ENCODE peak calls at places on chromosomes 12 and 14, in five cellular contexts. One of them, this sample, is unnamed.

GRCh38 chr12:53989227-53990113 is 4.5 kb downstream of the HOXC10 start:
- DNase-seq in prostate gland: peak; percentile 30
- DNase-seq in naive thymus-derived CD4-positive, alpha-beta T cell: no peak
- DNase-seq in heart left ventricle: no peak
- DNase-seq in mesendoderm: no peak
- DNase-seq in this sample: no peak

GRCh38 chr12:93387780-93388179 is 10.1 kb downstream of the NUDT4 start:
- DNase-seq in heart left ventricle: no peak
- DNase-seq in prostate gland: no peak
- DNase-seq in naive thymus-derived CD4-positive, alpha-beta T cell: no peak
- DNase-seq in mesendoderm: no peak
- DNase-seq in this sample: peak; percentile 73

GRCh38 chr12:11861864-11862600 is 208.7 kb upstream of the BCL2L14 start:
- DNase-seq in mesendoderm: no peak
- DNase-seq in heart left ventricle: no peak
- DNase-seq in prostate gland: no peak
- DNase-seq in naive thymus-derived CD4-positive, alpha-beta T cell: no peak
- DNase-seq in this sample: no peak

GRCh38 chr12:126873701-126874100 is 1393.3 kb upstream of the TMEM132C start:
- DNase-seq in heart left ventricle: no peak
- DNase-seq in mesendoderm: peak; percentile 91
- DNase-seq in naive thymus-derived CD4-positive, alpha-beta T cell: no peak
- DNase-seq in prostate gland: no peak
- DNase-seq in this sample: no peak

GRCh38 chr12:6132496-6132895 is 8.0 kb upstream of the VWF start:
- DNase-seq in prostate gland: no peak
- DNase-seq in naive thymus-derived CD4-positive, alpha-beta T cell: no peak
- DNase-seq in mesendoderm: no peak
- DNase-seq in heart left ventricle: no peak
- DNase-seq in this sample: no peak

GRCh38 chr14:100129161-100129589 is 30.3 kb downstream of the DEGS2 start:
- DNase-seq in prostate gland: no peak
- DNase-seq in heart left ventricle: no peak
- DNase-seq in naive thymus-derived CD4-positive, alpha-beta T cell: no peak
- DNase-seq in mesendoderm: no peak
- DNase-seq in this sample: no peak

GRCh38 chr12:104132351-104132956 is 5.6 kb downstream of the NFYB start:
- DNase-seq in mesendoderm: no peak
- DNase-seq in heart left ventricle: peak; percentile 35
- DNase-seq in prostate gland: peak; percentile 18
- DNase-seq in naive thymus-derived CD4-positive, alpha-beta T cell: no peak
- DNase-seq in this sample: no peak

GRCh38 chr14:100238419-100239199 is at the start of gene YY1:
- DNase-seq in naive thymus-derived CD4-positive, alpha-beta T cell: peak; percentile 99
- DNase-seq in heart left ventricle: peak; percentile 100
- DNase-seq in prostate gland: peak; percentile 98
- DNase-seq in mesendoderm: peak; percentile 99
- DNase-seq in this sample: peak; percentile 97

GRCh38 chr12:124653169-124653931 is 85.9 kb upstream of the NCOR2 start:
- DNase-seq in naive thymus-derived CD4-positive, alpha-beta T cell: no peak
- DNase-seq in prostate gland: no peak
- DNase-seq in mesendoderm: no peak
- DNase-seq in heart left ventricle: peak; percentile 32
- DNase-seq in this sample: no peak

GRCh38 chr12:84817297-84817696 is 95.3 kb downstream of the SLC6A15 start:
- DNase-seq in mesendoderm: no peak
- DNase-seq in prostate gland: no peak
- DNase-seq in naive thymus-derived CD4-positive, alpha-beta T cell: no peak
- DNase-seq in heart left ventricle: no peak
- DNase-seq in this sample: no peak

GRCh38 chr12:84811291-84811690 is 101.3 kb downstream of the SLC6A15 start:
- DNase-seq in heart left ventricle: no peak
- DNase-seq in mesendoderm: no peak
- DNase-seq in naive thymus-derived CD4-positive, alpha-beta T cell: no peak
- DNase-seq in prostate gland: no peak
- DNase-seq in this sample: peak; percentile 51

GRCh38 chr12:84813780-84814663 is 98.6 kb downstream of the SLC6A15 start:
- DNase-seq in naive thymus-derived CD4-positive, alpha-beta T cell: no peak
- DNase-seq in heart left ventricle: no peak
- DNase-seq in prostate gland: no peak
- DNase-seq in mesendoderm: no peak
- DNase-seq in this sample: no peak

DNA sequence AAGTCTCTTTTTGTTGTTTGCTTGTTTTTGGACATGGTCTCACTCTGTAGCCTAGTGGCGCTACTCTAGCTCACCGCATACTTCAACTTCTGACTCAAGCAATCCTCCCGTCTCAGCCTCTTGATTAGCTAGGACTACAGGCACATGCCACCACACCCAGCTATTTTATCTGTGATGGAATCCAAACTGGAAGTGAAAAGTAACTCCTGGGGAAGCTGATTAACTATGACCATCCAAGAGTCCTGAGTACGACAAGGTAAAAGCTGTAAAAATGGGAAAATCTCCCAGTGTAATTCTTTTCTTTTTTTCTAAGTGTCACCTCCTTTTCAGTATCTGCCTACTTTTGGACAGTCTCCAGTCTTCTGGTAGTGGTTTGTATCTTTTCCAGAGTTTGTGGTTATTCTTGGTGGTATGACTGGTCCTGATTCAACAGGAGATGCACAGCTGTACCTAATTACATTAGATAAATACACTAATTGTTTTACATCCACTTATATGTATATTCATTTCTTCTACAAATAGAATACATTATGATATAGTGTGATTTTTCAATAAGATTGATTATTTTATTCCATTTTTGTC is 97.8 kb downstream of the SLC6A15 start:
- DNase-seq in naive thymus-derived CD4-positive, alpha-beta T cell: no peak
- DNase-seq in mesendoderm: no peak
- DNase-seq in prostate gland: no peak
- DNase-seq in heart left ventricle: no peak
- DNase-seq in this sample: peak; percentile 41
- H3K27ac ChIP-seq in naive thymus-derived CD4-positive, alpha-beta T cell: no peak overlapping the region
- H3K27ac ChIP-seq in mesendoderm: no peak overlapping the region
- H3K27ac ChIP-seq in prostate gland: no peak overlapping the region
- H3K27ac ChIP-seq in heart left ventricle: no peak overlapping the region
- H3K27ac ChIP-seq in this sample: no peak overlapping the region

GRCh38 chr12:49335955-49336644 is 888 bp downstream of the C1QL4 start:
- DNase-seq in naive thymus-derived CD4-positive, alpha-beta T cell: no peak
- DNase-seq in prostate gland: no peak
- DNase-seq in heart left ventricle: no peak
- DNase-seq in mesendoderm: no peak
- DNase-seq in this sample: no peak
- H3K4me3 ChIP-seq in naive thymus-derived CD4-positive, alpha-beta T cell: no peak overlapping the region
- H3K4me3 ChIP-seq in prostate gland: no peak overlapping the region
- H3K4me3 ChIP-seq in heart left ventricle: peak overlapping the region; percentile 28
- H3K4me3 ChIP-seq in mesendoderm: no peak overlapping the region
- H3K4me3 ChIP-seq in this sample: no peak overlapping the region

GRCh38 chr14:29937116-29937515 is 9.5 kb upstream of the PRKD1 start:
- DNase-seq in mesendoderm: peak; percentile 84
- DNase-seq in naive thymus-derived CD4-positive, alpha-beta T cell: no peak
- DNase-seq in heart left ventricle: no peak
- DNase-seq in prostate gland: no peak
- DNase-seq in this sample: no peak

GRCh38 chr14:29941401-29941800 is 13.8 kb upstream of the PRKD1 start:
- DNase-seq in mesendoderm: peak; percentile 87
- DNase-seq in heart left ventricle: no peak
- DNase-seq in prostate gland: no peak
- DNase-seq in naive thymus-derived CD4-positive, alpha-beta T cell: no peak
- DNase-seq in this sample: no peak

GRCh38 chr14:29940482-29940881 is 12.8 kb upstream of the PRKD1 start:
- DNase-seq in prostate gland: no peak
- DNase-seq in heart left ventricle: no peak
- DNase-seq in naive thymus-derived CD4-positive, alpha-beta T cell: no peak
- DNase-seq in mesendoderm: peak; percentile 22
- DNase-seq in this sample: no peak
- H3K36me3 ChIP-seq in prostate gland: no peaks in the 10 kb centered on the region
- H3K36me3 ChIP-seq in heart left ventricle: no peaks in the 10 kb centered on the region
- H3K36me3 ChIP-seq in naive thymus-derived CD4-positive, alpha-beta T cell: no peaks in the 10 kb centered on the region
- H3K36me3 ChIP-seq in mesendoderm: no peaks in the 10 kb centered on the region
- H3K36me3 ChIP-seq in this sample: no peaks in the 10 kb centered on the region

GRCh38 chr12:989051-989450 is 2.0 kb upstream of the ERC1 start:
- DNase-seq in prostate gland: no peak
- DNase-seq in naive thymus-derived CD4-positive, alpha-beta T cell: no peak
- DNase-seq in heart left ventricle: no peak
- DNase-seq in mesendoderm: no peak
- DNase-seq in this sample: no peak

GRCh38 chr12:990649-991349 is at the start of gene ERC1:
- DNase-seq in mesendoderm: peak; percentile 92
- DNase-seq in heart left ventricle: peak; percentile 92
- DNase-seq in naive thymus-derived CD4-positive, alpha-beta T cell: peak; percentile 77
- DNase-seq in prostate gland: peak; percentile 86
- DNase-seq in this sample: peak; percentile 79

GRCh38 chr12:988616-989015 is 2.4 kb upstream of the ERC1 start:
- DNase-seq in naive thymus-derived CD4-positive, alpha-beta T cell: no peak
- DNase-seq in prostate gland: no peak
- DNase-seq in heart left ventricle: no peak
- DNase-seq in mesendoderm: peak; percentile 11
- DNase-seq in this sample: no peak

GRCh38 chr12:990308-990648 is 745 bp upstream of the ERC1 start:
- DNase-seq in mesendoderm: peak; percentile 61
- DNase-seq in prostate gland: peak; percentile 56
- DNase-seq in naive thymus-derived CD4-positive, alpha-beta T cell: peak; percentile 52
- DNase-seq in heart left ventricle: no peak
- DNase-seq in this sample: peak; percentile 50

DNA sequence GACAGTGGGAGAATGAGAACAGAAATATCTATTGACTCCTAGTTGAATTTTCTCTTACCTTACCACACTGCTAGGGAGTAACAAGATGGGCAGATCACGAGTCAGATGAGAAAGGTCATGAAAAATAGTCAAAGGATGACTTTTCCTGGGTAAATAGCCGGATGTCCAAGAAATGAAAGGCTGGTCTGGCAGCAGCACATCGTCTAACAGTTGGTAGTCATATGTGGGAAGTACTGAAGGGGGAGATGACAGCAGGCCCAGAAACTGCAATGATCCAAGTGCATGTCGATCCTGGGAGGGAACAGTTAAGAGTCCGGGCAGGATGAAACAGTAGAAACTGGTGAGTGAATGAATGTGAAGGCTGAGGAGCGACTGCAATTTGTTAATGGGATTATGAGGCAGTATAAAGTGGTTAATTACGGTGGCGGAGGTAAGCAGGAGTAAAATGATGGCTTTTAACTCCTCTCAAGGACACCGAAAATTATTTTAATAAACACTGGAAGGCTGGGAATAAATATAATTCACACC is 1.2 kb upstream of the ERC1 start:
- DNase-seq in heart left ventricle: peak; percentile 24
- DNase-seq in mesendoderm: peak; percentile 43
- DNase-seq in naive thymus-derived CD4-positive, alpha-beta T cell: no peak
- DNase-seq in prostate gland: peak; percentile 7
- DNase-seq in this sample: peak; percentile 60
- H3K27ac ChIP-seq in heart left ventricle: peak overlapping the region; percentile 98
- H3K27ac ChIP-seq in mesendoderm: no peak overlapping the region
- H3K27ac ChIP-seq in naive thymus-derived CD4-positive, alpha-beta T cell: peak overlapping the region; percentile 87
- H3K27ac ChIP-seq in prostate gland: peak overlapping the region; percentile 99
- H3K27ac ChIP-seq in this sample: peak overlapping the region; percentile 86

DNA sequence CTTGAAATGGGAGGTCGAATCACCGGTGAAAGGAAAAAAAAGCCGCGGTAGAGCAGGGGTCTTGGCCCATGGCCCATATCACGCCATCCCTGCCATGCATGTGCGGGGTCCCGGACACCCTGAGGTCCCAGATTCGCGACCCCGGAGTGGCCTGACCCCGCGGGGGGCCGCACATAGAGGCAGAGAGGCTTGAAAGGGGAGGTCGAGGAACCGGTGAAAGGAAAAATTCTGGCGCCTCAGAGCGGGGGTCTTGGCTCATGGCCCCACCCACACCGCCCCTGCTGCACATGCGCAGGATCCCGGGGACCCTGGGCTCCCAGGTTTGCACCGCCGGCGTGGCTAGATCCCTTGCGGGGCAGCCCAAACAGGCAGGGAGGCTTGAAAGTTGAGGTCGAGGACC is 319.8 kb downstream of the ALG10 start:
- DNase-seq in naive thymus-derived CD4-positive, alpha-beta T cell: no peak
- DNase-seq in heart left ventricle: no peak
- DNase-seq in prostate gland: no peak
- DNase-seq in mesendoderm: no peak
- DNase-seq in this sample: no peak
- H3K4me3 ChIP-seq in naive thymus-derived CD4-positive, alpha-beta T cell: no peak overlapping the region
- H3K4me3 ChIP-seq in heart left ventricle: no peak overlapping the region
- H3K4me3 ChIP-seq in prostate gland: no peak overlapping the region
- H3K4me3 ChIP-seq in mesendoderm: no peak overlapping the region
- H3K4me3 ChIP-seq in this sample: no peak overlapping the region

DNA sequence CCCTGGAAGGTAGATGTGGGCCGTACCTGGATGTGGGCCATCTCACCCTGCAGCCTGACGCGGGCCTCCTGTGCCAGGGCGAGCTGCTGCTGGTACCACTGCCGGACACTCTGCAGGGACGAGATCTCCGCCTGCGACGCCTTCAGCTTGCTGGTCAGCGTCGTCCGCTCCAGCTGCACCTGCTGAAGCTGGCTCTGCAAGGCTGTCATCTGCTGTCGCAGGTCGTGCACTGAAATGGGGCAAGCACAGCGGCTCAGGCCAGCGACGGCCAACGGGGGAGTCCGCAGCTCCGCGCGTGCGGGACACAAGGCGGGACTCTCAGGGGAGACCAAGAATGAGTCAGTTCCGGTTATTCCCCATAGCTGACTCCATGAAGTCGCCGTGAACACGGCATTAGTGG is 26.9 kb downstream of the GOLGA3 start:
- DNase-seq in naive thymus-derived CD4-positive, alpha-beta T cell: no peak
- DNase-seq in heart left ventricle: no peak
- DNase-seq in mesendoderm: no peak
- DNase-seq in prostate gland: no peak
- DNase-seq in this sample: no peak
- H3K36me3 ChIP-seq in naive thymus-derived CD4-positive, alpha-beta T cell: peaks cover 16% of the 10 kb centered on the region
- H3K36me3 ChIP-seq in heart left ventricle: peaks cover 93% of the 10 kb centered on the region
- H3K36me3 ChIP-seq in mesendoderm: peaks cover 28% of the 10 kb centered on the region
- H3K36me3 ChIP-seq in prostate gland: peaks cover 35% of the 10 kb centered on the region
- H3K36me3 ChIP-seq in this sample: peaks cover 76% of the 10 kb centered on the region

GRCh38 chr14:96091941-96092411 is 52.8 kb downstream of the C14orf132 start:
- DNase-seq in mesendoderm: no peak
- DNase-seq in naive thymus-derived CD4-positive, alpha-beta T cell: no peak
- DNase-seq in prostate gland: no peak
- DNase-seq in heart left ventricle: peak; percentile 35
- DNase-seq in this sample: peak; percentile 77
- H3K27ac ChIP-seq in mesendoderm: no peak overlapping the region
- H3K27ac ChIP-seq in naive thymus-derived CD4-positive, alpha-beta T cell: no peak overlapping the region
- H3K27ac ChIP-seq in prostate gland: no peak overlapping the region
- H3K27ac ChIP-seq in heart left ventricle: no peak overlapping the region
- H3K27ac ChIP-seq in this sample: peak overlapping the region; percentile 77